ENCODE peak calls at places on chromosomes 13 and 19, in nine cellular contexts. O is activated T-helper 9 cell treated with anti-CD3 and anti-CD28 coated beads, Interleukin-2, amount 50 U/mL, for 16 hours; N is substantia nigra; M is glutamatergic neuron; I is NB4; Q is left kidney; Z is GF-D8; Y is cerebellum; X is MM.1S. A is an unnamed sample.

GRCh38 chr13:46389457-46389856 is 2.4 kb upstream of the RUBCNL start:
- DNase-seq in O (no peak), N (no peak), M (no peak), I (no peak), Q (no peak), Z (no peak), Y (no peak), X (no peak), A (no peak)

GRCh38 chr19:18185538-18185937 is 7.5 kb upstream of the MPV17L2 start:
- DNase-seq in O (no peak), N (no peak), M (no peak), I (no peak), Q (no peak), Z (no peak), Y (no peak), X (no peak), A (no peak)

GRCh38 chr19:772730-773436 is 22.0 kb downstream of the MISP start:
- DNase-seq in O (no peak), N (no peak), M (no peak), I (no peak), Q (peak; percentile 94), Z (no peak), Y (no peak), X (no peak), A (no peak)

GRCh38 chr13:47087841-47088240 is 191.0 kb upstream of the HTR2A start:
- DNase-seq in O (no peak), N (no peak), M (no peak), I (peak; percentile 2), Q (no peak), Z (no peak), Y (no peak), X (no peak), A (no peak)

GRCh38 chr19:51272183-51272817 is 21.4 kb downstream of the SIGLECL1 start:
- DNase-seq in O (no peak), N (no peak), M (no peak), I (peak; percentile 56), Q (no peak), Z (peak; percentile 5), Y (no peak), X (no peak), A (no peak)

GRCh38 chr13:59088716-59089115 is 1075.0 kb downstream of the DIAPH3 start:
- DNase-seq in O (no peak), N (no peak), M (no peak), I (no peak), Q (no peak), Z (no peak), Y (no peak), X (no peak), A (no peak)

GRCh38 chr13:105806335-105806920 is 729.0 kb downstream of the EFNB2 start:
- DNase-seq in O (no peak), N (no peak), M (no peak), I (no peak), Q (no peak), Z (no peak), Y (no peak), X (no peak), A (no peak)

GRCh38 chr13:88339271-88339741 is 668.1 kb downstream of the SLITRK5 start:
- DNase-seq in O (no peak), N (no peak), M (no peak), I (no peak), Q (peak; percentile 85), Z (no peak), Y (no peak), X (no peak), A (no peak)